ENCODE peak calls at places on chromosomes 4 and X, in ten cellular contexts. Z is effector memory CD4-positive, alpha-beta T cell; G is aorta; H is left lung; C is body of pancreas; K is foreskin keratinocyte; O is IMR-90; R is lower lobe of right lung; V is mesendoderm; W is Karpas-422. N is an unnamed sample.
A peak's percentile ranks its signal among the peaks of the same experiment; 100 is the strongest.

GRCh38 chrX:121333942-121334341 is 286.5 kb downstream of the GLUD2 start:
- DNase-seq in Z (no peak), G (no peak), H (no peak), C (no peak), K (no peak), O (no peak), R (no peak), V (peak; percentile 35), W (peak; percentile 47), N (no peak)

GRCh38 chr4:139524062-139524631 is 31.9 kb downstream of the SETD7 start:
- DNase-seq in Z (no peak), G (no peak), H (no peak), C (no peak), K (no peak), O (peak; percentile 28), R (no peak), V (no peak), W (no peak), N (no peak)

GRCh38 chr4:78313754-78314120 is 237.8 kb upstream of the ANXA3 start:
- DNase-seq in Z (no peak), G (no peak), H (no peak), C (no peak), K (no peak), O (no peak), R (no peak), V (no peak), W (no peak), N (no peak)

GRCh38 chr4:53744446-53745160 is 153.3 kb upstream of the LNX1 start:
- DNase-seq in Z (no peak), G (no peak), H (no peak), C (no peak), K (no peak), O (no peak), R (no peak), V (peak; percentile 30), W (peak; percentile 66), N (peak; percentile 6)

GRCh38 chr4:125368684-125369083 is 53.9 kb downstream of the FAT4 start:
- DNase-seq in Z (no peak), G (no peak), H (no peak), C (no peak), K (peak; percentile 50), O (peak; percentile 84), R (no peak), V (no peak), W (no peak), N (peak; percentile 17)

GRCh38 chr4:62407534-62407933 is 1207.4 kb downstream of the ADGRL3 start:
- DNase-seq in Z (no peak), G (no peak), H (no peak), C (no peak), K (no peak), O (no peak), R (no peak), V (no peak), W (no peak), N (no peak)

GRCh38 chrX:128518508-128518907 is 466.3 kb upstream of the ACTRT1 start:
- DNase-seq in Z (no peak), G (no peak), H (no peak), C (no peak), K (peak; percentile 3), O (peak; percentile 1), R (no peak), V (peak; percentile 54), W (peak; percentile 70), N (peak; percentile 47)

GRCh38 chr4:36317731-36318130 is 36.3 kb downstream of the DTHD1 start:
- DNase-seq in Z (no peak), G (no peak), H (no peak), C (no peak), K (no peak), O (no peak), R (no peak), V (no peak), W (no peak), N (no peak)

GRCh38 chrX:93346309-93346708 is 327.1 kb downstream of the NAP1L3 start:
- DNase-seq in Z (no peak), G (no peak), H (peak; percentile 10), C (no peak), K (peak; percentile 1), O (no peak), R (no peak), V (peak; percentile 0), W (no peak), N (no peak)

GRCh38 chrX:49257074-49257790 is 7.3 kb downstream of the FOXP3 start:
- DNase-seq in Z (no peak), G (no peak), H (no peak), C (no peak), K (no peak), O (no peak), R (no peak), V (no peak), W (no peak), N (no peak)

GRCh38 chr4:136088231-136088630 is 1444.1 kb downstream of the PCDH18 start:
- DNase-seq in Z (no peak), G (no peak), H (no peak), C (no peak), K (no peak), O (no peak), R (no peak), V (no peak), W (no peak), N (no peak)
- H3K4me1 ChIP-seq in Z (no peaks in the 10 kb centered on the region), G (no peaks in the 10 kb centered on the region), H (no peaks in the 10 kb centered on the region), C (no peaks in the 10 kb centered on the region), K (no peaks in the 10 kb centered on the region), O (no peaks in the 10 kb centered on the region), R (no peaks in the 10 kb centered on the region), V (no peaks in the 10 kb centered on the region), W (no peaks in the 10 kb centered on the region), N (no peaks in the 10 kb centered on the region)

DNA sequence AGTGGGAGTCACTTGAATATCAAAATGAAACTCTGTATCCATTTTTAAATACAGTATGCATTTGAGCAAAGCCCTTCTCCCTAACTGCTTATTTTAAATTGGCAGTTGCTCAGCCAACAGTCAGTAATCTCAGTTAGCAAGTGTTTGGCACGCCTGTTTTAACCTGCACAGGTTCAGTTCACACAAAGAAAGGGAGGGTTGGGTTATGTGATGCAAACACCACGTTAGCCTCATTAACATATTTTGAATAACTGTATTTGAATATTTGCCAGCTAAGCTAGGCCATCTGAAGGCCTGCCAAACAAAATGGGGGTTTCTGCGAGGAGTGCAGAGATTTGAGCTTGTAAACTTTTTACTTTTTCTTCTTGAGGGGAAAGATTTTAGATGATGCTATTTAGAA is 19.8 kb downstream of the GAB1 start:
- DNase-seq in Z (no peak), G (no peak), H (no peak), C (no peak), K (peak; percentile 85), O (no peak), R (no peak), V (no peak), W (no peak), N (no peak)
- H3K4me1 ChIP-seq in Z (no peaks in the 10 kb centered on the region), G (peaks cover 32% of the 10 kb centered on the region), H (peaks cover 83% of the 10 kb centered on the region), C (peaks cover 65% of the 10 kb centered on the region), K (peaks cover 79% of the 10 kb centered on the region), O (peaks cover 29% of the 10 kb centered on the region), R (peaks cover 92% of the 10 kb centered on the region), V (peaks cover 8% of the 10 kb centered on the region), W (peaks cover 2% of the 10 kb centered on the region), N (no peaks in the 10 kb centered on the region)

GRCh38 chr4:148435654-148436406 is 6.4 kb downstream of the NR3C2 start:
- DNase-seq in Z (no peak), G (no peak), H (no peak), C (peak; percentile 32), K (no peak), O (no peak), R (no peak), V (no peak), W (no peak), N (no peak)

GRCh38 chr4:148441624-148441985 is 609 bp downstream of the NR3C2 start:
- DNase-seq in Z (no peak), G (no peak), H (no peak), C (no peak), K (no peak), O (no peak), R (no peak), V (no peak), W (no peak), N (no peak)

GRCh38 chr4:148437439-148437838 is 4.8 kb downstream of the NR3C2 start:
- DNase-seq in Z (no peak), G (no peak), H (no peak), C (no peak), K (no peak), O (no peak), R (no peak), V (no peak), W (no peak), N (no peak)

GRCh38 chr4:148436512-148436911 is 5.7 kb downstream of the NR3C2 start:
- DNase-seq in Z (no peak), G (no peak), H (no peak), C (no peak), K (no peak), O (no peak), R (no peak), V (no peak), W (no peak), N (no peak)

GRCh38 chr4:148438047-148438446 is 4.2 kb downstream of the NR3C2 start:
- DNase-seq in Z (no peak), G (no peak), H (no peak), C (no peak), K (no peak), O (no peak), R (no peak), V (peak; percentile 18), W (no peak), N (no peak)
- H3K4me1 ChIP-seq in Z (peaks cover 12% of the 10 kb centered on the region), G (no peaks in the 10 kb centered on the region), H (peaks cover 11% of the 10 kb centered on the region), C (peaks cover 48% of the 10 kb centered on the region), K (no peaks in the 10 kb centered on the region), O (no peaks in the 10 kb centered on the region), R (peaks cover 60% of the 10 kb centered on the region), V (no peaks in the 10 kb centered on the region), W (peaks cover 11% of the 10 kb centered on the region), N (no peaks in the 10 kb centered on the region)

GRCh38 chr4:101145081-101145480 is 202.2 kb downstream of the PPP3CA start:
- DNase-seq in Z (no peak), G (no peak), H (no peak), C (no peak), K (no peak), O (peak; percentile 11), R (no peak), V (no peak), W (peak; percentile 4), N (no peak)

GRCh38 chr4:101142259-101142658 is 205.1 kb downstream of the PPP3CA start:
- DNase-seq in Z (no peak), G (no peak), H (no peak), C (no peak), K (no peak), O (no peak), R (no peak), V (no peak), W (no peak), N (no peak)

GRCh38 chr4:101141855-101142254 is 205.5 kb downstream of the PPP3CA start:
- DNase-seq in Z (no peak), G (no peak), H (no peak), C (no peak), K (no peak), O (no peak), R (no peak), V (no peak), W (no peak), N (no peak)

GRCh38 chr4:101140228-101140627 is 207.1 kb downstream of the PPP3CA start:
- DNase-seq in Z (no peak), G (no peak), H (no peak), C (no peak), K (no peak), O (no peak), R (no peak), V (no peak), W (no peak), N (no peak)

DNA sequence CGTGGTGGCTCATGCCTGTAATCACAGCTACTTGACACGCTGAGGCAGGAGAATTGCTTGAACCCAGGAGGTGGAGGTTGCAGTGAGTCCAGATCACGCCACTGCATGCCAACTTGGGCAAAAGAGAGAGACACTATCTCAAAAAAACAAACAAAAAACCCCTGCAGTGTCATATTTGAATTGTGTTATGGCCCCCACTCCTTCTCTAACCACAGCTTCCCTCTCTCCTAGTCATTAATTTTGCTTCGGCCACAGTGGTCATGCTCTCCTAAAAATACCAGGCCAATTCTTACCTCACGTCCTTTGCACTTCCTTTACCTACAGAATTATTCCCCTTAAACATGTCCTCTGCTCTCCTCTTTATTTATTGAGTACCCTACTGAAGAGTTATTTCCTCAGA is 206.1 kb downstream of the PPP3CA start:
- DNase-seq in Z (no peak), G (no peak), H (no peak), C (no peak), K (no peak), O (no peak), R (no peak), V (no peak), W (no peak), N (no peak)
- H3K4me1 ChIP-seq in Z (peaks cover 5% of the 10 kb centered on the region), G (no peaks in the 10 kb centered on the region), H (peaks cover 19% of the 10 kb centered on the region), C (no peaks in the 10 kb centered on the region), K (peaks cover 20% of the 10 kb centered on the region), O (peaks cover 2% of the 10 kb centered on the region), R (peaks cover 11% of the 10 kb centered on the region), V (peaks cover 3% of the 10 kb centered on the region), W (no peaks in the 10 kb centered on the region), N (peaks cover 3% of the 10 kb centered on the region)